ENCODE peak calls at places on chromosomes 13 and 19, in nine cellular contexts. I, R, F, E, U, T, C, B and A are unnamed samples.
A peak's percentile ranks its signal among the peaks of the same experiment; 100 is the strongest.

GRCh38 chr19:34308381-34309367 is 54.3 kb downstream of the GARRE1 start:
- DNase-seq in B (no peak), R (peak; percentile 65), U (no peak), T (no peak), F (no peak), C (no peak), I (no peak), E (no peak), A (peak; percentile 69)

GRCh38 chr19:1768248-1768647 is 14.9 kb downstream of the ONECUT3 start:
- DNase-seq in R (peak; percentile 49), E (peak; percentile 75), U (peak; percentile 66), I (no peak), T (no peak), C (no peak), F (no peak), B (no peak), A (no peak)

GRCh38 chr13:108185218-108185617 is 30.1 kb downstream of the LIG4 start:
- DNase-seq in R (no peak), I (no peak), U (no peak), E (no peak), C (no peak), B (no peak), F (no peak), T (no peak), A (no peak)

GRCh38 chr13:94764576-94765321 is 52.4 kb upstream of the SOX21 start:
- DNase-seq in U (no peak), C (no peak), F (no peak), B (no peak), T (no peak), R (no peak), I (no peak), E (peak; percentile 23), A (no peak)

GRCh38 chr19:28603453-28603852 is 609.5 kb downstream of the UQCRFS1 start:
- DNase-seq in C (no peak), B (no peak), R (no peak), U (no peak), E (no peak), I (no peak), T (no peak), F (no peak), A (no peak)

GRCh38 chr13:114132419-114133121 is at the start of gene RASA3:
- DNase-seq in R (peak; percentile 89), U (peak; percentile 92), F (no peak), C (no peak), I (peak; percentile 73), T (peak; percentile 86), E (peak; percentile 95), B (no peak), A (peak; percentile 81)

GRCh38 chr19:2059422-2060201 is 8.6 kb upstream of the MKNK2 start:
- DNase-seq in T (peak; percentile 95), C (no peak), U (peak; percentile 53), R (peak; percentile 92), B (no peak), E (peak; percentile 70), I (peak; percentile 81), F (peak; percentile 66), A (peak; percentile 93)

GRCh38 chr13:19072543-19072942 is 109.1 kb downstream of the TUBA3C start:
- DNase-seq in F (no peak), U (no peak), T (no peak), I (no peak), R (no peak), E (no peak), C (no peak), B (no peak), A (no peak)

GRCh38 chr19:1042689-1043511 is 3.0 kb downstream of the ABCA7 start:
- DNase-seq in T (no peak), R (no peak), F (no peak), C (no peak), I (no peak), B (no peak), E (no peak), U (peak; percentile 90), A (no peak)

GRCh38 chr19:17504456-17504855 is 7.0 kb upstream of the PGLS start:
- DNase-seq in U (no peak), E (no peak), I (no peak), F (no peak), T (no peak), C (no peak), B (no peak), R (no peak), A (no peak)

GRCh38 chr13:35964764-35965163 is 166.4 kb downstream of the DCLK1 start:
- DNase-seq in F (no peak), E (no peak), R (no peak), U (no peak), I (peak; percentile 6), T (no peak), B (no peak), C (no peak), A (peak; percentile 75)

GRCh38 chr19:3358919-3359849 is 7.2 kb upstream of the NFIC start:
- DNase-seq in U (peak; percentile 56), C (no peak), B (no peak), T (peak; percentile 89), I (peak; percentile 42), E (peak; percentile 60), F (no peak), R (peak; percentile 79), A (peak; percentile 59)

GRCh38 chr19:1317274-1317673 is 31.6 kb downstream of the EFNA2 start:
- DNase-seq in F (no peak), C (no peak), U (no peak), T (no peak), E (no peak), I (no peak), R (no peak), B (no peak), A (no peak)

GRCh38 chr13:114021464-114022308 is 47.8 kb upstream of the C13orf46 start:
- DNase-seq in I (no peak), R (no peak), U (no peak), E (no peak), C (no peak), F (no peak), B (no peak), T (no peak), A (no peak)

GRCh38 chr13:107119989-107120881 is 552.3 kb upstream of the ARGLU1 start:
- DNase-seq in T (no peak), B (no peak), I (no peak), U (no peak), C (no peak), F (no peak), E (no peak), R (no peak), A (no peak)

GRCh38 chr13:105207586-105208293 is 1327.7 kb downstream of the EFNB2 start:
- DNase-seq in R (no peak), I (no peak), E (no peak), F (no peak), T (no peak), U (no peak), C (no peak), B (no peak), A (no peak)
- TF ChIP-seq CTCF in R (no peak), I (no peak), E (no peak), F (no peak), T (no peak), U (peak; percentile 25), C (no peak), B (peak; percentile 26), A (no peak)

DNA sequence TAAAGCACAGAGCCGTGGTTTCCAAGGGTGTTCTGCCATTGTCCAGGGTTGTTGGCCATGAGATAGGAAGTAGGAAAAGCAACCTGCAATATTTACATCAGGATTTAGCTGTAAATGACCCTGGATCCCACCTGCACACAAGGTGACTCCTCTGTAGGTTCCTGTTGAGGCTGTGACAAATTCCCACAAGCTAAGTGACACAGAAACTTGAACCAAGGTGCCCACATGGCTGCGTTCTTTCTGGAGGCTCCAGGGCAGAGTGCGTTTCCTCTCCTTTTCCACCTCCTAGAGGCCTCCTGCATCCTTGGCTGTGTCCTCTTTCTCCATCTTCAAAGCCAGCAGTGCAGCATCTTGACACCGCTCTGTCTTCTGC is 11.9 kb downstream of the CEACAM21 start:
- DNase-seq in B (no peak), F (no peak), R (no peak), U (no peak), I (no peak), C (no peak), E (no peak), T (no peak), A (no peak)
- TF ChIP-seq CTCF in B (no peak), F (no peak), R (no peak), U (no peak), I (no peak), C (no peak), E (no peak), T (no peak), A (no peak)

GRCh38 chr13:110044521-110045200 is 258.3 kb upstream of the IRS2 start:
- DNase-seq in F (no peak), B (no peak), I (no peak), T (no peak), C (peak; percentile 56), U (no peak), E (peak; percentile 24), R (no peak), A (peak; percentile 93)
- TF ChIP-seq CTCF in F (no peak), B (no peak), I (no peak), T (no peak), C (no peak), U (no peak), E (no peak), R (no peak), A (peak; percentile 50)

GRCh38 chr19:40393894-40394815 is 4.2 kb upstream of the HIPK4 start:
- DNase-seq in R (no peak), F (no peak), I (no peak), B (no peak), U (no peak), C (no peak), T (no peak), E (no peak), A (no peak)

GRCh38 chr19:40394816-40395210 is 4.8 kb upstream of the HIPK4 start:
- DNase-seq in I (no peak), B (no peak), C (no peak), T (no peak), F (no peak), E (no peak), U (no peak), R (no peak), A (no peak)

GRCh38 chr19:40390084-40390742 is at the start of gene HIPK4:
- DNase-seq in C (no peak), F (no peak), T (no peak), I (no peak), B (no peak), E (no peak), U (no peak), R (no peak), A (no peak)

GRCh38 chr19:40392123-40392522 is 2.1 kb upstream of the HIPK4 start:
- DNase-seq in R (no peak), T (no peak), I (no peak), E (no peak), B (no peak), C (no peak), U (no peak), F (no peak), A (no peak)

DNA sequence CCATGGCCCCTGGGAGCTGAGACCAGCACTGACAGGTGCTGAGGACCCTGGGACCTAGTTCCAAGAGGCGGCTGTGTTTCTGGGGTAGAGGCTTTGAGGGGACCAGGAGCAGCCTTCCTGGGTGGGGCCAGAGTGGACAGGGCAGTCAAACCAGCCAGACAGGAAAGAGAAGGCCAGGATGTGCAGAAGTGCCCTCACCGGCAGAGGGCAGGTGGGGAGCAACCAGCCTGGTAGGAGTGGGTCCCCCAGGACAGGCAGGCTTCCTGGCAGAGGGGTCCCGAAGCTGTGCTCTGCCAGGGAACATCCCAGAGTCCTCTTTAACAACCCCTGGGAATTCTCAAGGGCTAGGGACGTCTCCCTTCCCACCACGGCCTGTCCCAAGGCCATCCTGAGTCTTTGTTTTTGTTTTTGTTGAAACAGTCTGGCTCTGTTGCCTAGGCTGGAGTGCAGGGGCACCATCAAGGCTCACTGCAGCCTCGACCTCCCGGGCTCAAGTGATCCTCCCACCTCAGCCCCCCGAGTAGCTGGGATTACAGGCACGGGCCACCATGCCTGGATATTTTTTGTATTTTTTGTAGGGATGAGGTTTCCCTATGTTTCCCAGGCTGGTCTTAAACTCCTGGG is 3.0 kb upstream of the HIPK4 start:
- DNase-seq in C (no peak), B (no peak), F (peak; percentile 40), I (peak; percentile 69), E (no peak), U (peak; percentile 36), R (no peak), T (peak; percentile 80), A (no peak)
- TF ChIP-seq CTCF in C (peak; percentile 33), B (no peak), F (peak; percentile 65), I (peak; percentile 56), E (no peak), U (peak; percentile 47), R (peak; percentile 38), T (peak; percentile 41), A (peak; percentile 36)